ENCODE peak calls at places on chromosomes 1 and 21, in six cellular contexts. L, U, M, W, Y and N are unnamed samples.

GRCh38 chr21:43702785-43703067 is 16.2 kb upstream of the PDXK start:
- DNase-seq in L (peak; percentile 49), Y (no peak), M (no peak), W (peak; percentile 31), U (no peak), N (no peak)

GRCh38 chr1:246492611-246493245 is 14.4 kb downstream of the SMYD3 start:
- DNase-seq in L (peak; percentile 50), U (peak; percentile 64), W (peak; percentile 83), Y (peak; percentile 74), M (peak; percentile 87), N (peak; percentile 82)

GRCh38 chr1:247576514-247576913 is 11.6 kb upstream of the OR2G2 start:
- DNase-seq in L (no peak), M (peak; percentile 4), Y (no peak), W (peak; percentile 46), U (no peak), N (no peak)

GRCh38 chr1:228430243-228430642 is 13.6 kb upstream of the TRIM17 start:
- DNase-seq in U (no peak), L (no peak), Y (no peak), M (no peak), W (no peak), N (no peak)

GRCh38 chr1:235250430-235250829 is 77.5 kb downstream of the ARID4B start:
- DNase-seq in U (no peak), W (no peak), Y (no peak), M (no peak), L (no peak), N (no peak)

GRCh38 chr1:108502138-108502537 is 52.0 kb downstream of the NBPF6 start:
- DNase-seq in L (no peak), U (no peak), M (no peak), W (peak; percentile 33), Y (no peak), N (no peak)

GRCh38 chr1:216390956-216391355 is 32.3 kb downstream of the USH2A start:
- DNase-seq in M (no peak), W (no peak), L (no peak), U (no peak), Y (no peak), N (no peak)

GRCh38 chr1:101203812-101204540 is 32.8 kb upstream of the S1PR1 start:
- DNase-seq in U (no peak), Y (peak; percentile 51), W (no peak), M (peak; percentile 92), L (peak; percentile 51), N (no peak)

GRCh38 chr1:234656981-234657651 is 47.1 kb upstream of the IRF2BP2 start:
- DNase-seq in L (peak; percentile 97), M (no peak), Y (peak; percentile 20), W (no peak), U (peak; percentile 22), N (no peak)

GRCh38 chr1:108049083-108049819 is 84.3 kb upstream of the VAV3 start:
- DNase-seq in Y (peak; percentile 34), M (peak; percentile 27), W (peak; percentile 65), U (no peak), L (no peak), N (peak; percentile 34)

GRCh38 chr1:227924168-227924837 is 23.4 kb downstream of the WNT9A start:
- DNase-seq in Y (no peak), M (no peak), W (no peak), U (no peak), L (no peak), N (no peak)

GRCh38 chr1:214108097-214108446 is 120.3 kb downstream of the PROX1 start:
- DNase-seq in Y (no peak), L (peak; percentile 18), W (peak; percentile 9), U (no peak), M (no peak), N (no peak)

GRCh38 chr1:51519048-51519856 is at the start of gene EPS15:
- DNase-seq in M (peak; percentile 86), U (peak; percentile 92), Y (peak; percentile 86), L (peak; percentile 52), W (peak; percentile 92), N (peak; percentile 95)
- TF ChIP-seq CTCF in M (no peak), U (no peak), Y (no peak), L (no peak), W (no peak), N (no peak)

DNA sequence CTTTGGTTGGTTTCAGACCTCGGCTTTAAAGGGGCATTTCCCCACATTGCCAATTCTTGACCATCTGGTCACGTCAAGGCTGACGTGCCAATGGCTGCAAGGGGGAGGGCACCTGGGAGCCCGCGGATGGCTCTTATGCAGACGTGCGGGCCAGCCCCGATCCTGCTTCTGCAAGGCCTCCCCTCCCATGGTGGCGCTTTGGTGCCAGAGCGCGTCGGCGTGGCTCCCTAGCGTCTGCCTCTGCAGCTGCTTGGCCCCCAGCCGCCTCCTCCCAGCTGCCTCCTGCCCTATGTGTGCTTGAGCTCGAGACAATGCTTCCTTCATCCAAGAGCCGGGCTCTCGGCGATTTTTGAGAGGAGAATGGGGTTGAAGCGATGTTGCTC is 29.1 kb downstream of the SKI start:
- DNase-seq in W (peak; percentile 53), M (no peak), L (peak; percentile 62), Y (no peak), U (no peak), N (peak; percentile 47)
- H3K27ac ChIP-seq in W (peak overlapping the region; percentile 81), M (no peak overlapping the region), L (no peak overlapping the region), Y (no peak overlapping the region), U (peak overlapping the region; percentile 7), N (no peak overlapping the region)

DNA sequence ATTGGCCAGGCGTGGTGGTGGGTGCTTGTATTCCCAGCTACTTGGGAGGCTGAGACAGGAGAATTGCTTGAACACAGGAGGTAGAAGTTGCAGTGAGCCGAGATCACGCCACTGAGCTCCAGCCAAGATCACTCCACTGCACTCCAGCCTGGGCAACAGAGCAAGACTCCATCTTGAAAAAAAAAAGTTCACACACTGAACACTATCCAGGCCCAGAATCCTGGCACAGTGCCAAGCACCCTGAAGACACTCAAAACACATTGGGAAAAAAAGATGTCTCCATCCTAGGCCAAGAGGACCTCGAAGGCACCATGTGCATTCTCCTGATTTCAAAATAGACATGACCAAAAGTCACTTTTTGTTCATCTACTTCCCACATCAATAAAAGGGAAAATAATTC is 38.7 kb downstream of the SLC9A1 start:
- DNase-seq in L (no peak), U (peak; percentile 47), W (no peak), Y (no peak), M (no peak), N (no peak)
- H3K4me1 ChIP-seq in L (peaks cover 50% of the 10 kb centered on the region), U (peaks cover 53% of the 10 kb centered on the region), W (peaks cover 7% of the 10 kb centered on the region), Y (peaks cover 47% of the 10 kb centered on the region), M (peaks cover 19% of the 10 kb centered on the region), N (peaks cover 19% of the 10 kb centered on the region)

DNA sequence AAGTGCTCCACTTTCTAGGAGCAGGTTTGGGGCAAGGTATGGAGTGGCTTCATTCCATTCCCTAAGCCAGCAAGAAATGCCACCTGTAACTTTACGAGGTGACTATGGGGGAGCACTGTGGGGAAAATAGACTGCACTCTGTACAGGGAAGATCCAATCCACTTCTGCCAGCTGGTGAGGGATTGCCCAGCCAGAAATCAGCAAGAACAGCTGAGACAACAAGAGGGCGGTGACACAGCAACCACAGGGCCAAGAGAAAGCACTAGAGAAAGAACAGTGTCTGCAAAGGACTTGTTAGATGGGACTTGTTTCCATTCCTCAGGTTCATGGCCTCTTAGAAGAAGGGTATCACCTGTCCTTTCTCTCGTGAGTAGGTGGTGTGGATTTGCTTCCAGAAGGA is 19.6 kb downstream of the CAPN8 start:
- DNase-seq in L (no peak), W (no peak), M (no peak), U (peak; percentile 46), Y (no peak), N (no peak)
- TF ChIP-seq CTCF in L (no peak), W (no peak), M (no peak), U (no peak), Y (no peak), N (no peak)

DNA sequence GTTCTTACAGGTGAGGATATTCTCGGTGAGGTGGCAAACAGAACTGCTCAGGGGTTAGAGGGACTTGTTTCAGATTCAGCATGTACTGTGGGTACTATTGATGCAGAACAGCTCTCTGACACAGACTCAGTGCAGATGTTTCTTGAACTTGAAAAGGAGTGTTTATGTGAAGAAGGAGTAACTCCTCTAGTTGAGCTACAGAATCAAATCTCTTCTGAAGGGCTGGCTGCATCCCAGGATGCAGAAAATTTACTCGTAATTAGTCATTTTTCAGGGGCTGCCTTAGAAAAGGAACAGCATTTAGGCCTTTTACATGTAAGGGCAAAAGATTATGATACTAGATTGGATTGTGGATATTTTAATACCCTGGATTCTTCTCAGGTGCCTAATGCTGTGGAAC is 79.9 kb upstream of the BMP8A start:
- DNase-seq in M (no peak), Y (no peak), U (no peak), L (no peak), W (no peak), N (no peak)
- H3K27ac ChIP-seq in M (peak overlapping the region; percentile 12), Y (no peak overlapping the region), U (peak overlapping the region; percentile 88), L (peak overlapping the region; percentile 10), W (no peak overlapping the region), N (peak overlapping the region; percentile 32)